ENCODE peak calls at places on chromosomes 11 and 22, in ten cellular contexts. V is choroid plexus epithelial cell, Q is left lung, K is cardiac fibroblast, I is transverse colon, C is stomach, M is tibial nerve, L is brain microvascular endothelial cell, T is A549, N is GM12865. F is an unnamed sample.

GRCh38 chr11:85099522-85099921 is 527.6 kb downstream of the DLG2 start:
- DNase-seq in V (no peak), Q (no peak), K (no peak), I (no peak), C (no peak), M (no peak), L (no peak), T (no peak), N (no peak), F (no peak)

GRCh38 chr11:36703055-36703404 is 105.0 kb upstream of the RAG2 start:
- DNase-seq in V (peak; percentile 1), Q (no peak), K (no peak), I (no peak), C (no peak), M (no peak), L (no peak), T (no peak), N (peak; percentile 35), F (no peak)

GRCh38 chr11:16293204-16293681 is 63.1 kb downstream of the SOX6 start:
- DNase-seq in V (no peak), Q (no peak), K (peak; percentile 17), I (no peak), C (no peak), M (no peak), L (peak; percentile 4), T (no peak), N (no peak), F (no peak)

GRCh38 chr11:40819230-40819629 is 640.2 kb downstream of the LRRC4C start:
- DNase-seq in V (no peak), Q (no peak), K (no peak), I (no peak), C (no peak), M (no peak), L (no peak), T (no peak), N (no peak), F (no peak)

GRCh38 chr11:110479445-110480101 is 49.8 kb downstream of the FDX1 start:
- DNase-seq in V (peak; percentile 72), Q (no peak), K (peak; percentile 56), I (no peak), C (no peak), M (no peak), L (peak; percentile 19), T (no peak), N (peak; percentile 16), F (peak; percentile 63)

GRCh38 chr22:31269892-31270574 is 22.3 kb downstream of the PIK3IP1 start:
- DNase-seq in V (peak; percentile 44), Q (no peak), K (no peak), I (no peak), C (no peak), M (no peak), L (no peak), T (no peak), N (no peak), F (no peak)

GRCh38 chr11:76668362-76669155 is 2.0 kb downstream of the LRRC32 start:
- DNase-seq in V (no peak), Q (peak; percentile 4), K (no peak), I (peak; percentile 6), C (no peak), M (peak; percentile 6), L (no peak), T (no peak), N (no peak), F (no peak)

GRCh38 chr11:78957481-78958245 is 383.0 kb upstream of the NARS2 start:
- DNase-seq in V (peak; percentile 29), Q (no peak), K (no peak), I (no peak), C (no peak), M (no peak), L (no peak), T (no peak), N (no peak), F (no peak)

GRCh38 chr22:28822930-28823481 is 22.6 kb upstream of the XBP1 start:
- DNase-seq in V (no peak), Q (no peak), K (no peak), I (peak; percentile 23), C (peak; percentile 55), M (no peak), L (no peak), T (no peak), N (peak; percentile 70), F (no peak)

GRCh38 chr11:46570790-46571398 is 22.9 kb downstream of the AMBRA1 start:
- DNase-seq in V (no peak), Q (no peak), K (no peak), I (no peak), C (no peak), M (no peak), L (no peak), T (no peak), N (no peak), F (no peak)

DNA sequence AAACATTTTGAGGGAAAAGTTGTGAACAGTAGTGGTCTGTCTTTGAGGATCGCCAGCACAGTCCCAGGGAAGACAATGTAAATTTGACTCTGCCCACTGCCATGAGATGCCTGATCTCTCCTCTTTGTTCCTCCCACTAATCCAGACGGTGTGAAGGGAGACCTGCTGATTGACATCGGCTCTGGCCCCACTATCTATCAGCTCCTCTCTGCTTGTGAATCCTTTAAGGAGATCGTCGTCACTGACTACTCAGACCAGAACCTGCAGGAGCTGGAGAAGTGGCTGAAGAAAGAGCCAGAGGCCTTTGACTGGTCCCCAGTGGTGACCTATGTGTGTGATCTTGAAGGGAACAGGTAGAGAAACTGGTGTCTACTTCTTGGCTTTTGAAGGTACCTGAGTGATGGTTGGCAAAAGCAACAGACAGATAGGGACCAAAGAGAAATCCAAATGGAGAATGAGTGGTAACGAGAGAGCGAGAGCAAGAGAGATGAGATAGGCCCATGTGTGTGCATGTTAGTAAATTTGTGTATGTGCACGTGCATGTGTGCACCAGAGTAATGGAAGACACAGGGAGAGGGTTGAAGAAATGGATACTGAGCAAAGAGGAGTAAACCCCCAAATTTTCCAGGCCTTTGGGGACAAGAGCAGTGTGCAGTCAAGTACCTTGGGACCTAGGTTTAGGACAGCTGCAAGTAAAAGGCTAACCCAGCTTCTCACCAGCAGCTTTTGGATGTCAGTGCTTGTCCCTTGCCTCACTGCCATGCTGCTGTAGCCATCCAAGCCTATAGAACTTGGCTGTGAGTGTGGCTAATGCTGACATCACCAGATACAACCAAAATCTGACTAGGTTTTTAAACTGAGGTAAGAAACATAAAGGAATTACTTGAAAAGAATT is 1.9 kb downstream of the NNMT start:
- DNase-seq in V (no peak), Q (no peak), K (peak; percentile 67), I (no peak), C (no peak), M (no peak), L (no peak), T (no peak), N (no peak), F (no peak)
- H3K4me3 ChIP-seq in V (peak overlapping the region; percentile 68), Q (peak overlapping the region; percentile 10), K (peak overlapping the region; percentile 70), I (peak overlapping the region; percentile 12), C (peak overlapping the region; percentile 50), M (peak overlapping the region; percentile 36), L (peak overlapping the region; percentile 68), T (peak overlapping the region; percentile 75), N (no peak overlapping the region), F (no peak overlapping the region)

GRCh38 chr11:313787-314547 is at the start of gene IFITM1:
- DNase-seq in V (peak; percentile 91), Q (peak; percentile 76), K (peak; percentile 92), I (peak; percentile 62), C (no peak), M (no peak), L (no peak), T (no peak), N (peak; percentile 94), F (peak; percentile 87)

GRCh38 chr11:316891-317291 is 3.1 kb downstream of the IFITM1 start:
- DNase-seq in V (no peak), Q (no peak), K (no peak), I (no peak), C (no peak), M (no peak), L (no peak), T (no peak), N (no peak), F (no peak)

GRCh38 chr11:315051-315481 is 1.2 kb downstream of the IFITM1 start:
- DNase-seq in V (no peak), Q (peak; percentile 18), K (no peak), I (no peak), C (no peak), M (no peak), L (no peak), T (no peak), N (no peak), F (no peak)

GRCh38 chr11:316031-316701 is 2.3 kb downstream of the IFITM1 start:
- DNase-seq in V (peak; percentile 22), Q (peak; percentile 87), K (peak; percentile 19), I (no peak), C (no peak), M (no peak), L (no peak), T (no peak), N (peak; percentile 10), F (peak; percentile 37)

GRCh38 chr11:315516-315994 is 1.7 kb downstream of the IFITM1 start:
- DNase-seq in V (no peak), Q (no peak), K (no peak), I (no peak), C (no peak), M (no peak), L (no peak), T (no peak), N (no peak), F (no peak)
- H3K4me3 ChIP-seq in V (peak overlapping the region; percentile 76), Q (peak overlapping the region; percentile 5), K (peak overlapping the region; percentile 68), I (peak overlapping the region; percentile 39), C (peak overlapping the region; percentile 67), M (peak overlapping the region; percentile 55), L (no peak overlapping the region), T (no peak overlapping the region), N (peak overlapping the region; percentile 74), F (peak overlapping the region; percentile 73)

GRCh38 chr11:45343988-45344387 is 57.8 kb upstream of the SYT13 start:
- DNase-seq in V (no peak), Q (no peak), K (no peak), I (no peak), C (no peak), M (no peak), L (no peak), T (no peak), N (no peak), F (no peak)

GRCh38 chr11:45341379-45341778 is 55.2 kb upstream of the SYT13 start:
- DNase-seq in V (no peak), Q (no peak), K (no peak), I (no peak), C (no peak), M (no peak), L (no peak), T (no peak), N (no peak), F (no peak)

GRCh38 chr11:45348729-45349128 is 62.6 kb upstream of the SYT13 start:
- DNase-seq in V (no peak), Q (no peak), K (no peak), I (no peak), C (no peak), M (no peak), L (no peak), T (no peak), N (no peak), F (no peak)

GRCh38 chr11:45347343-45347742 is 61.2 kb upstream of the SYT13 start:
- DNase-seq in V (no peak), Q (no peak), K (no peak), I (no peak), C (no peak), M (no peak), L (no peak), T (no peak), N (no peak), F (no peak)
- H3K4me3 ChIP-seq in V (no peak overlapping the region), Q (no peak overlapping the region), K (no peak overlapping the region), I (no peak overlapping the region), C (no peak overlapping the region), M (no peak overlapping the region), L (no peak overlapping the region), T (no peak overlapping the region), N (no peak overlapping the region), F (no peak overlapping the region)

GRCh38 chr11:117199916-117200812 is 994 bp downstream of the TAGLN start:
- DNase-seq in V (no peak), Q (peak; percentile 45), K (peak; percentile 54), I (no peak), C (no peak), M (no peak), L (no peak), T (no peak), N (no peak), F (no peak)
- H3K4me3 ChIP-seq in V (peak overlapping the region; percentile 66), Q (peak overlapping the region; percentile 25), K (peak overlapping the region; percentile 64), I (peak overlapping the region; percentile 34), C (peak overlapping the region; percentile 40), M (peak overlapping the region; percentile 28), L (peak overlapping the region; percentile 69), T (no peak overlapping the region), N (no peak overlapping the region), F (no peak overlapping the region)

F was measured in NB4.